ENCODE peak calls at places on chromosomes 4 and X, in five cellular contexts. N is heart right ventricle, H is heart left ventricle, P is GM23338, I is tibial artery. D is an unnamed sample.

GRCh38 chr4:5114911-5115310 is 63.6 kb downstream of the STK32B start:
- DNase-seq in N (no peak), H (no peak), P (no peak), I (no peak), D (no peak)

GRCh38 chr4:156098846-156099245 is 145.2 kb upstream of the CTSO start:
- DNase-seq in N (no peak), H (no peak), P (no peak), I (no peak), D (no peak)

GRCh38 chr4:99669084-99669483 is 11.5 kb upstream of the C4orf54 start:
- DNase-seq in N (no peak), H (no peak), P (no peak), I (no peak), D (no peak)

GRCh38 chr4:2303121-2303685 is 41.3 kb upstream of the MXD4 start:
- DNase-seq in N (no peak), H (no peak), P (no peak), I (no peak), D (peak; percentile 13)

GRCh38 chr4:113406723-113407016 is 354.9 kb downstream of the CAMK2D start:
- DNase-seq in N (no peak), H (no peak), P (no peak), I (no peak), D (no peak)

GRCh38 chr4:156185514-156185913 is 231.8 kb upstream of the CTSO start:
- DNase-seq in N (no peak), H (no peak), P (peak; percentile 2), I (no peak), D (no peak)

GRCh38 chr4:75821966-75822365 is 80.3 kb downstream of the PPEF2 start:
- DNase-seq in N (no peak), H (no peak), P (no peak), I (no peak), D (no peak)

GRCh38 chr4:16530688-16531635 is 304.7 kb upstream of the TAPT1 start:
- DNase-seq in N (no peak), H (no peak), P (no peak), I (no peak), D (no peak)

GRCh38 chr4:28373601-28374000 is 1513.0 kb downstream of the STIM2 start:
- DNase-seq in N (no peak), H (no peak), P (no peak), I (no peak), D (no peak)

GRCh38 chr4:69984030-69984443 is 11.7 kb upstream of the STATH start:
- DNase-seq in N (no peak), H (no peak), P (peak; percentile 8), I (no peak), D (peak; percentile 32)

GRCh38 chr4:1192091-1192492 is 19.7 kb upstream of the SPON2 start:
- DNase-seq in N (peak; percentile 76), H (peak; percentile 89), P (no peak), I (peak; percentile 92), D (peak; percentile 91)

GRCh38 chrX:634306-634958 is 3.8 kb downstream of the SHOX start:
- DNase-seq in N (no peak), H (no peak), P (peak; percentile 59), I (no peak), D (peak; percentile 11)

GRCh38 chrX:134764202-134764785 is 106.0 kb upstream of the PLAC1 start:
- DNase-seq in N (no peak), H (no peak), P (peak; percentile 87), I (no peak), D (no peak)

GRCh38 chr4:69749771-69750170 is 10.6 kb downstream of the SULT1B1 start:
- DNase-seq in N (no peak), H (no peak), P (no peak), I (no peak), D (no peak)

GRCh38 chr4:148094149-148094548 is 348.1 kb downstream of the NR3C2 start:
- DNase-seq in N (no peak), H (peak; percentile 26), P (no peak), I (no peak), D (no peak)

GRCh38 chrX:14832151-14832550 is 40.7 kb downstream of the FANCB start:
- DNase-seq in N (no peak), H (no peak), P (no peak), I (no peak), D (no peak)

GRCh38 chr4:67051000-67051789 is 494.1 kb downstream of the CENPC start:
- DNase-seq in N (no peak), H (no peak), P (peak; percentile 18), I (no peak), D (no peak)

DNA sequence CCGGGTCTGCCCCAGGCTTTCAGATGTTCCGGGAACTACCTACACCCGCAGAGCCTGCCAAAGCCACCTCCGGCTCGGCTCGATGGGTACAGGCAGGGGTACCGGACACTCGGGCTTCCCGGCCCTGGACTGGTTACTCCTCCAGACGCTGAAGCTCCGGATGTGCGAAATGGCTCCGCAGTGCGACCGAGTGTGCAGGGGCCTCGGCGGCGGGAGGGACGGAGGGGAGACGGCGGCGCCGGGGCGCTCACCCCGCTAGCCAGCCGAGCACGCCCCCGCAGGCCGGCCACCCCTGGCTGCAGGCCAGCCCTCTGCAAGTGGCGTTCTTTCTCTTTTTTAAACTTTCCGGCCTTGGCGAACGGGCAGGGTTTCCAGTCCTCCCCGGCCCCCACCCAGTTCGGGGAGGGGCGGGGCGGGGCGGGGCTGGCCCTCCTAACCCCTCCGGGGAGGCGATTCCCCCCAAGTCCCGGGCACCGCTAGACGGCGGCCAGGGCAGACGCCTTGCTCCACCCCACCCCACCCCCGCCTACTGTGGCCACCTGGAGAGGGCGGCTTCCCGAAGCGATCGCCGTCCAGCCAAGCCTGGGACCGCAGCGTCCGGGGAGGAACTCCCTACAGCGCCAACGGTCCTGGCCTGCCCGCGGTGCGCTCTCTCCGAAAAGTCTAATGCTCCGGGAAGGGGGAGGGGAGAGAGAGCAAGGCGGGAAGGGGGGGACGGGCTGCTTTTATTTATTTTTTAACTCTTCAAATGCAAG is 7.5 kb downstream of the BCOR start:
- DNase-seq in N (peak; percentile 49), H (peak; percentile 48), P (no peak), I (no peak), D (peak; percentile 57)
- H3K4me1 ChIP-seq in N (peaks cover 52% of the 10 kb centered on the region), H (peaks cover 38% of the 10 kb centered on the region), P (peaks cover 46% of the 10 kb centered on the region), I (no peaks in the 10 kb centered on the region), D (peaks cover 63% of the 10 kb centered on the region)

GRCh38 chr4:140255467-140255866 is 101.5 kb upstream of the MAML3 start:
- DNase-seq in N (no peak), H (no peak), P (no peak), I (no peak), D (no peak)

GRCh38 chr4:140255919-140256318 is 101.9 kb upstream of the MAML3 start:
- DNase-seq in N (no peak), H (no peak), P (no peak), I (no peak), D (no peak)

GRCh38 chr4:140256941-140257340 is 103.0 kb upstream of the MAML3 start:
- DNase-seq in N (no peak), H (no peak), P (no peak), I (no peak), D (no peak)

GRCh38 chr4:140256335-140256734 is 102.4 kb upstream of the MAML3 start:
- DNase-seq in N (no peak), H (no peak), P (no peak), I (no peak), D (no peak)

GRCh38 chr4:140257461-140258305 is 103.7 kb upstream of the MAML3 start:
- DNase-seq in N (no peak), H (no peak), P (no peak), I (no peak), D (no peak)
- H3K4me1 ChIP-seq in N (peaks cover 14% of the 10 kb centered on the region), H (peaks cover 6% of the 10 kb centered on the region), P (peaks cover 26% of the 10 kb centered on the region), I (peaks cover 4% of the 10 kb centered on the region), D (peaks cover 11% of the 10 kb centered on the region)

GRCh38 chr4:13484749-13485345 is 707 bp upstream of the RAB28 start:
- DNase-seq in N (no peak), H (no peak), P (peak; percentile 48), I (no peak), D (no peak)

GRCh38 chr4:13478707-13479106 is 5.4 kb downstream of the RAB28 start:
- DNase-seq in N (no peak), H (no peak), P (no peak), I (no peak), D (no peak)

GRCh38 chr4:13484045-13484748 is at the start of gene RAB28:
- DNase-seq in N (peak; percentile 96), H (peak; percentile 96), P (peak; percentile 96), I (peak; percentile 94), D (peak; percentile 96)

GRCh38 chr4:13481569-13481968 is 2.6 kb downstream of the RAB28 start:
- DNase-seq in N (no peak), H (no peak), P (no peak), I (no peak), D (no peak)

DNA sequence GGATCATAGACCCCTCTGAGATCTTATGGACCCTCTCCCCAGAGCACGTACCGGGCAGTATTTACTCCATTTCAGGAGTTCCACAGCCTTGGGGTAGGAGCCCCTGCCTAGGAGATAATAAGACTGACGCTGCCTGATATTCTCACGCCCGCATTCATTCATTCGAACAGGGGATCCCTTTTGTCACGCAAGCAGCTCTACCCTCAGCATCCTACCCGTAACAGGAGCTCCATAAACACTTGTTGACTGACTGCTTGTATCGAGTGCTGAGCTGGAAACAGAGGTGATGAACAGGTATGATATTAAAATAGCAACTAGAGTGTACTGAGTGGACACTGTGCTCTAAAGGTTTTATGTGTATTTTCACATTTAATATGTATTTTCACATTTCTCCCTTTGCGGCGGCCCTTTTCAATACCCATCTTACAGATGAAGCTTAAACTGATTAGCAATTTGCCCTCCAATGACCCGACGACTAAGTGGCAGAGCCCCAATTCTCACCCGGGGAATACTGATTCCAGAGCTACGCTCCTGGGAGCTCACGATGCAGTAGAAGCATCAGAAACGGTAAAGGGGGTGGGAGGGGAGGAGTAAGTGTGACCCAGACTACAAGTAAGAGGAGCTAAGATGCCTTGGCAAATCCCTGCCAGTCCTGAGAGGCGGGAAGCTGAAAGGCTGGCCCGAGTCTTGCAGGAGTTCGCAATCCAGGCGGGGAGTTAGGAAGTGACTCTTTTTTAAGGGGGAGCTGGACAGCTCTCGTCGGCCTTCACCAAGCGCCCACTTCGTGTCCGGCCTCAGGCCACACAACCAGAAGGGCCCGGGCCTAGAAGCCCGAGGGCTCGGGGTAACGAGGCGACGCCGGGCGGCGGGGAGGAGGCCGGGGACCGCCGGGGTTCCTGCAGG is 747 bp downstream of the RAB28 start:
- DNase-seq in N (no peak), H (peak; percentile 33), P (peak; percentile 75), I (peak; percentile 66), D (peak; percentile 39)
- H3K4me1 ChIP-seq in N (peaks cover 41% of the 10 kb centered on the region), H (peaks cover 26% of the 10 kb centered on the region), P (peaks cover 9% of the 10 kb centered on the region), I (no peaks in the 10 kb centered on the region), D (peaks cover 23% of the 10 kb centered on the region)

GRCh38 chr4:87032884-87033533 is 98.2 kb downstream of the AFF1 start:
- DNase-seq in N (no peak), H (no peak), P (no peak), I (no peak), D (no peak)

GRCh38 chr4:87036713-87037112 is 101.9 kb downstream of the AFF1 start:
- DNase-seq in N (no peak), H (no peak), P (no peak), I (no peak), D (no peak)

GRCh38 chr4:87035881-87036509 is 101.2 kb downstream of the AFF1 start:
- DNase-seq in N (no peak), H (peak; percentile 36), P (no peak), I (no peak), D (no peak)

GRCh38 chr4:87033902-87034301 is 99.1 kb downstream of the AFF1 start:
- DNase-seq in N (no peak), H (no peak), P (peak; percentile 67), I (no peak), D (no peak)

DNA sequence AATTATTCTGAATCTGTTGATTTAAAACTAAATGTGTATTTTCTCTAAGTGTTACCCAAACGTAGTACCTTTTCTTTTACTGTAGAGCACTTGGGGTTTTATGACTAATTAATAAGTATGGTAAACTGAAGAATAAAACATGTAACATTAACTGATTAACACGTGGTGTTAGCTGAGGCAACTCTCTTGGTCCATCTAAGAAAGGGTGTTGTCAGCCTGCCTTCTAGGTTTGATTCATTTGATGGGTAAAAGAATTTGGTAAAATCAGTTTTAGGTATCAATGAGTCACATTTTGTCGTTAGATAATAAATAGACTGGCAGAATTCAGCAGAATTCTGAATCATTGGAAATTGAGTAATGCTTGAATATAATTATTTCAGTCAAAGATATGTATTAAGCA is 99.7 kb downstream of the AFF1 start:
- DNase-seq in N (no peak), H (no peak), P (no peak), I (no peak), D (no peak)
- H3K4me1 ChIP-seq in N (peaks cover 100% of the 10 kb centered on the region), H (peaks cover 99% of the 10 kb centered on the region), P (peaks cover 86% of the 10 kb centered on the region), I (no peaks in the 10 kb centered on the region), D (peaks cover 100% of the 10 kb centered on the region)

D was measured in stomach.